ENCODE peak calls at places on chromosomes 5 and 9, in six cellular contexts. H, Y, V, G, O and Z are unnamed samples.

GRCh38 chr5:34524123-34524522 is 132.0 kb upstream of the RAI14 start:
- DNase-seq in H (no peak), Y (no peak), V (peak; percentile 29), G (no peak), O (no peak), Z (peak; percentile 16)

GRCh38 chr9:100088202-100088601 is 10.6 kb downstream of the ERP44 start:
- DNase-seq in H (no peak), Y (no peak), V (no peak), G (no peak), O (no peak), Z (no peak)

GRCh38 chr5:67235399-67236110 is 39.0 kb upstream of the CD180 start:
- DNase-seq in H (no peak), Y (no peak), V (no peak), G (no peak), O (no peak), Z (no peak)

GRCh38 chr9:17005085-17005484 is 129.8 kb upstream of the CNTLN start:
- DNase-seq in H (peak; percentile 55), Y (no peak), V (peak; percentile 19), G (peak; percentile 25), O (peak; percentile 31), Z (no peak)

GRCh38 chr5:78647411-78647818 is 1.2 kb downstream of the LHFPL2 start:
- DNase-seq in H (peak; percentile 34), Y (no peak), V (no peak), G (no peak), O (no peak), Z (no peak)

GRCh38 chr5:1526681-1527131 is 2.9 kb upstream of the LPCAT1 start:
- DNase-seq in H (no peak), Y (no peak), V (no peak), G (no peak), O (no peak), Z (peak; percentile 0)

GRCh38 chr9:129776566-129776937 is 23.7 kb upstream of the PTGES start:
- DNase-seq in H (no peak), Y (no peak), V (no peak), G (peak; percentile 41), O (peak; percentile 26), Z (no peak)

GRCh38 chr5:55868846-55869245 is 17.7 kb downstream of the IL31RA start:
- DNase-seq in H (no peak), Y (no peak), V (peak; percentile 52), G (no peak), O (no peak), Z (peak; percentile 3)

GRCh38 chr9:35675732-35676392 is 2.1 kb downstream of the CA9 start:
- DNase-seq in H (peak; percentile 93), Y (no peak), V (no peak), G (peak; percentile 64), O (no peak), Z (no peak)

GRCh38 chr5:6087576-6087975 is 290.8 kb downstream of the MED10 start:
- DNase-seq in H (no peak), Y (no peak), V (no peak), G (no peak), O (no peak), Z (no peak)

GRCh38 chr9:81559197-81559596 is 130.2 kb downstream of the TLE1 start:
- DNase-seq in H (no peak), Y (no peak), V (no peak), G (no peak), O (no peak), Z (no peak)

GRCh38 chr5:137862251-137862650 is 5.4 kb upstream of the MYOT start:
- DNase-seq in H (no peak), Y (no peak), V (no peak), G (no peak), O (no peak), Z (no peak)

GRCh38 chr9:105633373-105633772 is 28.9 kb upstream of the TAL2 start:
- DNase-seq in H (no peak), Y (no peak), V (no peak), G (no peak), O (no peak), Z (no peak)

DNA sequence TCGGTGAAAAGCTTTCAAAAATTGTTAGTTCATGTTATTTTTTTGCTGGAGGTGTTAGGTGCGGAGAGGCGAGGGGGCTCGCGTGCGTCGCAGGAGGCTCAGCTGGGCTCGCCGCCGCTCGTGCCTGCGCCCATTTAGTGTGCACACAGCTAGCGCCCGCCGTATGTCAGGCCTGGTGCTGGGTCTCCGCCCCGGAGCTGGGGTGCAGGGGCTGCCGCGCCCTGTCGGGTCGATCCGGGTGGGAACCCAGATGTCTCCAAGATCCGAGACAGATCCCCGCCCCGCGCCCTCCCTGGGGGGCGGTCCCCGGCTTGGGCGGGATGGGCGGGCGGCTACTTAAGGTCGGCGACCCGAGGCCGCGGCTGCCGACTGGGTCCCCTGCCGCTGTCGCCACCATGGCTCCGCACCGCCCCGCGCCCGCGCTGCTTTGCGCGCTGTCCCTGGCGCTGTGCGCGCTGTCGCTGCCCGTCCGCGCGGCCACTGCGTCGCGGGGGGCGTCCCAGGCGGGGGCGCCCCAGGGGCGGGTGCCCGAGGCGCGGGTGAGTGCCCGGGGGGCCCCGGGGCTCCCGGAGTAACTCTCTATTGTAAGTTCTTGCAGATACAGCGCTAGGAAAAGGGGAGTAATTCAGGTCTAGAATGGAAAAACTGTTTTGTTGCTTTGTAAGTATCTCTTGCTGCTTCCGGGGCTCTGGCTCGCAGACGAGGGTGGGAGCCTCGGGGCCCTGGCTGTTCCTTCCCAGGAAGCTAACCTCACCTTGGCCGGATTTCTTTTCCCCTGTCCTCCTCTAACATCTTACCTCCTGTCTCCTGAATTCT is 31.7 kb downstream of the GSN start:
- DNase-seq in H (no peak), Y (no peak), V (peak; percentile 62), G (peak; percentile 91), O (peak; percentile 93), Z (no peak)
- H3K4me1 ChIP-seq in H (peaks cover 6% of the 10 kb centered on the region), Y (no peaks in the 10 kb centered on the region), V (peaks cover 21% of the 10 kb centered on the region), G (peaks cover 91% of the 10 kb centered on the region), O (peaks cover 98% of the 10 kb centered on the region), Z (peaks cover 80% of the 10 kb centered on the region)

GRCh38 chr9:20972684-20973083 is 58.8 kb downstream of the HACD4 start:
- DNase-seq in H (no peak), Y (no peak), V (no peak), G (no peak), O (no peak), Z (no peak)
- H3K9me3 ChIP-seq in H (no peaks in the 10 kb centered on the region), Y (no peaks in the 10 kb centered on the region), V (no peaks in the 10 kb centered on the region), G (peaks cover 39% of the 10 kb centered on the region), O (peaks cover 6% of the 10 kb centered on the region), Z (no peaks in the 10 kb centered on the region)

GRCh38 chr9:89749500-89750116 is 144.8 kb downstream of the GADD45G start:
- DNase-seq in H (no peak), Y (no peak), V (no peak), G (no peak), O (no peak), Z (no peak)

GRCh38 chr9:89750117-89750551 is 145.3 kb downstream of the GADD45G start:
- DNase-seq in H (peak; percentile 37), Y (no peak), V (no peak), G (peak; percentile 63), O (peak; percentile 75), Z (no peak)

GRCh38 chr9:89753472-89754055 is 148.8 kb downstream of the GADD45G start:
- DNase-seq in H (no peak), Y (no peak), V (no peak), G (no peak), O (no peak), Z (no peak)

GRCh38 chr9:89752154-89752553 is 147.3 kb downstream of the GADD45G start:
- DNase-seq in H (no peak), Y (no peak), V (no peak), G (no peak), O (no peak), Z (no peak)

DNA sequence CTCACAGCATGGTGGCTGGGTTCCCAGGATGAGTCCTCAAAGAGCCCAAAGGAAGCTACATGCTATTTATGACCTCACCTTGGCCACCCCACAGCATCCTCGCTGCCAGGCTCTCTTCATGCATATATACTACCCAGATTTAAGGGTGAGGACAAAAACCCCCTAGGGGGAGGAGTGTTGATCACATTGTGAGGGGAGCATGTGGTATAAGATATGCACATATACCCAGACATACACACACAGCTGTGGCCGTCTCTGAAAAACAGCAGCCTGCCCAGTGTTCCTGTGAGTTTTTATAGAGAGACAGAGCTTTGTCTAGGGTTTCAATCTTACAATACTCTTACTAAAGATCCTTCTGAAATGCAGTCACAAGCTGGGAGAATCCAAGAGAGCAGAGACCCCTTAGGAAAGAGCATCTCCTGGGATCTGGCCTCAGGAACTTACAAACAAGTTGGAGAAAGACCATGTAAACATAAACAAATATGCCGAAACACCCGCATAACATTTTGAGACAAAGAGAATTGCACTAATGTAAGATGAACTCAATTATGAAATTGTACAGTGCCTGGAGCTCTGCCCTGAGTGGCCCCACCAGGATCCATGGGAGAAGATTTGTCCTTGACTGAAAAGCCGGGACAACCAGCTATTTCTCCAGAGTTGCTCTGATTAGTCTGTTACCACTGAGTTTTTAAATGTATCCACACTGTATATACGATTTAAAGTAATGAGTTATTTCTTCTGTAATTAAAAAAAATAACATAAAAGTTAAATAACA is 146.5 kb downstream of the GADD45G start:
- DNase-seq in H (no peak), Y (no peak), V (no peak), G (no peak), O (no peak), Z (no peak)
- H3K27ac ChIP-seq in H (no peak overlapping the region), Y (no peak overlapping the region), V (no peak overlapping the region), G (no peak overlapping the region), O (peak overlapping the region; percentile 61), Z (no peak overlapping the region)

GRCh38 chr5:108078882-108079281 is 303.0 kb downstream of the FBXL17 start:
- DNase-seq in H (no peak), Y (no peak), V (no peak), G (no peak), O (no peak), Z (no peak)
- H3K4me1 ChIP-seq in H (peaks cover 12% of the 10 kb centered on the region), Y (no peaks in the 10 kb centered on the region), V (no peaks in the 10 kb centered on the region), G (no peaks in the 10 kb centered on the region), O (no peaks in the 10 kb centered on the region), Z (peaks cover 5% of the 10 kb centered on the region)

DNA sequence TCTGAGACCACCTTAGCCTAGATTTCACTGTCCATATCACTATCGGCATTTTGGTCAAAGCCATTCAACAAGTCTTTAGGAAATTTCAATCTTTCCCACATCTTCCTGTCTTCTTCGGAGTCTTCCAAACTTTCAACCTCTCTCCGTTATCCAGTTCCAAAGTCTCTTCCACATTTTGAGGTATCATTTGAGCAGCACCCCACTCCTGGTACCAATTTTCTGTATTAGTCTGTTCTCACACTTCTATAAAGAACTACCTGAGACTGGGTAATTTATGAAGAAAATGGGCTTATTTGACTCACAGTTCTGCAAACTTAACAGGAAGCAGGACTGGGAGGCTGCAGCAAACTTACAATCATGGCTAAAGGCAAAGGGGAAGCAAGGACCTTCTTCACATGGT is 215.5 kb downstream of the CYLC2 start:
- DNase-seq in H (no peak), Y (no peak), V (no peak), G (no peak), O (no peak), Z (no peak)
- H3K9me3 ChIP-seq in H (peaks cover 13% of the 10 kb centered on the region), Y (peaks cover 5% of the 10 kb centered on the region), V (no peaks in the 10 kb centered on the region), G (peaks cover 33% of the 10 kb centered on the region), O (peaks cover 40% of the 10 kb centered on the region), Z (no peaks in the 10 kb centered on the region)

DNA sequence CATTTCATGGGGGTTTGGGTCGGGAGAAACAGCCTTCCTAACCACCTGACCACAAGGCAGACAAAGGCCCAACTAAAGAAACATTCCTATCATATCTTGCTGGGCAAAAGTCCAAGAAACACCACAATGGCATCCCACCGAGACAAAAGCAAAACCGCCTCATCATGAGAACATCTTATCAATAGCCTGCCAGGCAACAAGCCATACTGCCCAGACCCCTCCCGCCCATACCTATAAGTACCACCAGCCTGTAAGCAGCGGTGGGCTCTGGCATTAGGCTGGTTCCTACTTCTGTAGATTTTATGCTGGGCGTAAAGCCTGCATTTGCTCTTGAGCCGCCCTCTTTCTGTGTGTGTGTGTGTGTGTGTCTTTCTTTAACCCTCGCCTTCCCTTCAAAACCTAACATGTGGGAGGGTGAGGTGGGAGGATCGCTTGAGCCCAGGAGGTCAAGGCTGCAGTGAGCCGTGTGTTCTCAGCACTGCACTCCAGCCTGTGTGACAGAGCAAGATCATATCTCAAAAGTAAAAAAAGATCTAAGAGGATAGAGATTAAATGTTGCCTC is 56.9 kb downstream of the PDE6A start:
- DNase-seq in H (no peak), Y (no peak), V (peak; percentile 68), G (no peak), O (no peak), Z (no peak)
- H3K27ac ChIP-seq in H (no peak overlapping the region), Y (no peak overlapping the region), V (no peak overlapping the region), G (no peak overlapping the region), O (peak overlapping the region; percentile 30), Z (no peak overlapping the region)